ENCODE peak calls at places on chromosomes 1 and 21, in seven cellular contexts. Z is GM19239, F is dorsolateral prefrontal cortex, O is nucleus accumbens, S is GDM1, T is T1000, L is occipital lobe. Y is an unnamed sample.

GRCh38 chr1:227903614-227904501 is 43.9 kb downstream of the WNT9A start:
- DNase-seq in T (no peak), S (no peak), L (no peak), F (no peak), O (no peak), Z (no peak), Y (no peak)

GRCh38 chr1:204567067-204567466 is 50.9 kb downstream of the MDM4 start:
- DNase-seq in Z (no peak), O (no peak), T (no peak), S (no peak), F (no peak), L (no peak), Y (no peak)

GRCh38 chr1:3146907-3147306 is 77.9 kb downstream of the PRDM16 start:
- DNase-seq in S (no peak), F (no peak), T (no peak), O (no peak), L (no peak), Z (no peak), Y (no peak)

GRCh38 chr1:221972262-221973235 is 230.7 kb upstream of the DUSP10 start:
- DNase-seq in Z (no peak), T (no peak), F (no peak), L (no peak), S (no peak), O (no peak), Y (no peak)

GRCh38 chr1:83751602-83752001 is 247.3 kb downstream of the TTLL7 start:
- DNase-seq in L (no peak), T (no peak), F (no peak), O (no peak), S (no peak), Z (no peak), Y (no peak)

GRCh38 chr21:43611598-43612369 is 47.5 kb downstream of the HSF2BP start:
- DNase-seq in S (no peak), F (peak), T (no peak), O (peak), L (no peak), Z (peak), Y (peak)

GRCh38 chr1:170494369-170494768 is 37.6 kb upstream of the GORAB start:
- DNase-seq in L (no peak), S (peak), T (no peak), Z (no peak), F (no peak), O (no peak), Y (no peak)

GRCh38 chr1:244406337-244406736 is 45.4 kb downstream of the ADSS2 start:
- DNase-seq in T (no peak), L (no peak), S (no peak), O (no peak), F (no peak), Z (peak), Y (no peak)

GRCh38 chr1:61337981-61338848 is 255.9 kb downstream of the NFIA start:
- DNase-seq in O (peak), F (peak), T (peak), L (peak), S (no peak), Z (no peak), Y (peak)

GRCh38 chr1:150322310-150322709 is 977 bp downstream of the PRPF3 start:
- DNase-seq in Z (no peak), O (no peak), T (no peak), L (no peak), F (no peak), S (no peak), Y (no peak)

GRCh38 chr21:15408089-15408488 is 321.7 kb upstream of the USP25 start:
- DNase-seq in F (no peak), S (no peak), O (no peak), L (no peak), Z (no peak), T (no peak), Y (no peak)

GRCh38 chr1:88029899-88030298 is 654.2 kb upstream of the PKN2 start:
- DNase-seq in F (no peak), T (no peak), Z (no peak), S (no peak), L (no peak), O (no peak), Y (no peak)

GRCh38 chr1:185244015-185244747 is 72.9 kb downstream of the IVNS1ABP start:
- DNase-seq in O (no peak), F (no peak), S (no peak), Z (no peak), T (peak), L (no peak), Y (no peak)

GRCh38 chr1:30616759-30617158 is 106.6 kb downstream of the MATN1 start:
- DNase-seq in F (no peak), O (no peak), Z (no peak), S (no peak), T (no peak), L (no peak), Y (no peak)

GRCh38 chr1:9280015-9280860 is 12.5 kb upstream of the SPSB1 start:
- DNase-seq in S (no peak), O (peak), F (no peak), L (peak), T (peak), Z (no peak), Y (no peak)

GRCh38 chr1:186311375-186312051 is 63.5 kb downstream of the TPR start:
- DNase-seq in T (no peak), O (no peak), S (no peak), F (no peak), L (no peak), Z (no peak), Y (no peak)

GRCh38 chr1:213376862-213377372 is 325.9 kb downstream of the RPS6KC1 start:
- DNase-seq in Z (no peak), F (no peak), S (no peak), L (no peak), T (no peak), O (no peak), Y (no peak)

GRCh38 chr1:150194381-150195031 is 41.4 kb downstream of the ANP32E start:
- DNase-seq in L (no peak), S (no peak), O (no peak), F (no peak), T (no peak), Z (no peak), Y (no peak)

GRCh38 chr1:29631836-29632420 is 395.6 kb downstream of the PTPRU start:
- DNase-seq in Z (no peak), F (no peak), S (no peak), T (no peak), L (no peak), O (no peak), Y (no peak)

GRCh38 chr1:67058761-67059160 is 4.8 kb upstream of the SLC35D1 start:
- DNase-seq in T (no peak), S (no peak), L (no peak), F (no peak), O (no peak), Z (no peak), Y (no peak)

GRCh38 chr1:26556041-26556440 is 26.5 kb downstream of the RPS6KA1 start:
- DNase-seq in Z (no peak), T (no peak), S (no peak), F (no peak), L (no peak), O (no peak), Y (no peak)

Y was measured in hypothalamus.